ENCODE peak calls at places on chromosome 18, in seven cellular contexts. H, R, Q, Z, I, T and J are unnamed samples.

GRCh38 chr18:62710417-62710816 is 4.9 kb upstream of the PHLPP1 start:
- DNase-seq in H (no peak), R (peak), Q (no peak), Z (peak), I (no peak), T (no peak), J (no peak)

GRCh38 chr18:74457043-74457742 is at the start of gene DIPK1C:
- DNase-seq in H (no peak), R (no peak), Q (no peak), Z (no peak), I (no peak), T (no peak), J (no peak)

GRCh38 chr18:42168487-42168886 is 213.5 kb downstream of the PIK3C3 start:
- DNase-seq in H (no peak), R (no peak), Q (no peak), Z (no peak), I (no peak), T (no peak), J (no peak)

GRCh38 chr18:4412286-4412685 is 42.8 kb downstream of the DLGAP1 start:
- DNase-seq in H (no peak), R (peak), Q (no peak), Z (no peak), I (no peak), T (no peak), J (peak)

GRCh38 chr18:55179460-55180195 is 220.4 kb upstream of the CCDC68 start:
- DNase-seq in H (no peak), R (no peak), Q (no peak), Z (peak), I (no peak), T (no peak), J (no peak)

GRCh38 chr18:36295214-36295613 is 2.3 kb upstream of the FHOD3 start:
- DNase-seq in H (no peak), R (no peak), Q (no peak), Z (no peak), I (no peak), T (no peak), J (no peak)

GRCh38 chr18:73840319-73841065 is 307.1 kb downstream of the FBXO15 start:
- DNase-seq in H (no peak), R (no peak), Q (no peak), Z (no peak), I (no peak), T (no peak), J (peak)

GRCh38 chr18:11839556-11839955 is 11.7 kb upstream of the CHMP1B start:
- DNase-seq in H (no peak), R (no peak), Q (no peak), Z (no peak), I (no peak), T (no peak), J (no peak)

GRCh38 chr18:50104421-50104820 is 90.5 kb downstream of the MYO5B start:
- DNase-seq in H (no peak), R (no peak), Q (no peak), Z (no peak), I (no peak), T (no peak), J (no peak)

GRCh38 chr18:13577091-13577697 is 149.2 kb downstream of the FAM210A start:
- DNase-seq in H (peak), R (no peak), Q (no peak), Z (peak), I (no peak), T (no peak), J (no peak)

GRCh38 chr18:70276416-70277145 is 12.3 kb upstream of the SOCS6 start:
- DNase-seq in H (no peak), R (no peak), Q (no peak), Z (no peak), I (no peak), T (no peak), J (no peak)

GRCh38 chr18:72986103-72986502 is 118.3 kb upstream of the NETO1 start:
- DNase-seq in H (no peak), R (no peak), Q (no peak), Z (no peak), I (no peak), T (no peak), J (no peak)

GRCh38 chr18:55031979-55032378 is 72.7 kb upstream of the CCDC68 start:
- DNase-seq in H (no peak), R (no peak), Q (no peak), Z (no peak), I (no peak), T (no peak), J (no peak)

GRCh38 chr18:58848685-58849084 is 16.0 kb upstream of the ZNF532 start:
- DNase-seq in H (no peak), R (no peak), Q (no peak), Z (no peak), I (no peak), T (no peak), J (no peak)

GRCh38 chr18:24817150-24818068 is 357.0 kb downstream of the HRH4 start:
- DNase-seq in H (no peak), R (no peak), Q (no peak), Z (no peak), I (no peak), T (no peak), J (peak)

GRCh38 chr18:9017900-9018217 is 84.6 kb upstream of the NDUFV2 start:
- DNase-seq in H (no peak), R (no peak), Q (no peak), Z (peak), I (no peak), T (no peak), J (peak)

GRCh38 chr18:24470022-24470618 is 9.7 kb downstream of the HRH4 start:
- DNase-seq in H (no peak), R (no peak), Q (no peak), Z (no peak), I (no peak), T (peak), J (no peak)

GRCh38 chr18:63098014-63098981 is 221.3 kb downstream of the BCL2 start:
- DNase-seq in H (no peak), R (no peak), Q (no peak), Z (no peak), I (no peak), T (no peak), J (no peak)

GRCh38 chr18:59646946-59647307 is 50.3 kb downstream of the CCBE1 start:
- DNase-seq in H (no peak), R (no peak), Q (no peak), Z (peak), I (no peak), T (no peak), J (no peak)

GRCh38 chr18:28019425-28020108 is 157.4 kb downstream of the CDH2 start:
- DNase-seq in H (no peak), R (no peak), Q (no peak), Z (no peak), I (no peak), T (no peak), J (no peak)

GRCh38 chr18:34493566-34494358 is 216.3 kb upstream of the DTNA start:
- DNase-seq in H (no peak), R (peak), Q (no peak), Z (peak), I (no peak), T (peak), J (no peak)

GRCh38 chr18:22467760-22468553 is 50.2 kb upstream of the CTAGE1 start:
- DNase-seq in H (no peak), R (no peak), Q (peak), Z (peak), I (no peak), T (no peak), J (no peak)

GRCh38 chr18:27735117-27735516 is 441.8 kb downstream of the CDH2 start:
- DNase-seq in H (no peak), R (no peak), Q (no peak), Z (no peak), I (no peak), T (no peak), J (no peak)

GRCh38 chr18:80077873-80078272 is 31.2 kb upstream of the ADNP2 start:
- DNase-seq in H (no peak), R (no peak), Q (no peak), Z (no peak), I (no peak), T (no peak), J (no peak)

GRCh38 chr18:21980744-21981143 is 188.6 kb upstream of the GATA6 start:
- DNase-seq in H (no peak), R (no peak), Q (no peak), Z (no peak), I (no peak), T (peak), J (no peak)

GRCh38 chr18:2917255-2918047 is 70.6 kb downstream of the EMILIN2 start:
- DNase-seq in H (no peak), R (no peak), Q (no peak), Z (no peak), I (no peak), T (no peak), J (no peak)

GRCh38 chr18:44725300-44726096 is 44.8 kb downstream of the SETBP1 start:
- DNase-seq in H (peak), R (no peak), Q (no peak), Z (peak), I (peak), T (no peak), J (no peak)

GRCh38 chr18:42176599-42176998 is 221.6 kb downstream of the PIK3C3 start:
- DNase-seq in H (no peak), R (no peak), Q (no peak), Z (no peak), I (no peak), T (no peak), J (no peak)

GRCh38 chr18:77702686-77703085 is 453.0 kb downstream of the GALR1 start:
- DNase-seq in H (no peak), R (peak), Q (peak), Z (no peak), I (no peak), T (no peak), J (peak)

GRCh38 chr18:26993568-26993967 is 128.1 kb upstream of the AQP4 start:
- DNase-seq in H (no peak), R (no peak), Q (no peak), Z (no peak), I (no peak), T (no peak), J (no peak)

GRCh38 chr18:33577688-33578370 is at the start of gene ASXL3:
- DNase-seq in H (no peak), R (peak), Q (no peak), Z (peak), I (no peak), T (peak), J (no peak)

GRCh38 chr18:55775972-55776371 is 188.0 kb upstream of the TCF4 start:
- DNase-seq in H (no peak), R (no peak), Q (no peak), Z (no peak), I (no peak), T (no peak), J (no peak)